ENCODE peak calls at places on chromosome 4, in seven cellular contexts. T is brain microvascular endothelial cell, Z is left ventricle myocardium inferior, W is GM13976, P is GM12865, D is A549, C is stomach. E is an unnamed sample.

GRCh38 chr4:53592128-53592527 is 842 bp upstream of the LNX1 start:
- DNase-seq in C (no peak), P (no peak), W (no peak), Z (no peak), D (no peak), T (no peak), E (no peak)

GRCh38 chr4:38017579-38017978 is 57.4 kb downstream of the PTTG2 start:
- DNase-seq in Z (no peak), W (no peak), D (no peak), T (no peak), P (no peak), C (no peak), E (no peak)

GRCh38 chr4:169745291-169745690 is 12.5 kb downstream of the HPF1 start:
- DNase-seq in Z (no peak), C (no peak), P (no peak), T (no peak), D (no peak), W (no peak), E (no peak)

GRCh38 chr4:99301376-99302164 is 10.8 kb upstream of the ADH1A start:
- DNase-seq in W (no peak), Z (no peak), D (no peak), P (no peak), T (peak; percentile 15), C (no peak), E (peak; percentile 23)

GRCh38 chr4:182454440-182455013 is 211.3 kb downstream of the TENM3 start:
- DNase-seq in P (no peak), C (no peak), Z (no peak), W (no peak), T (no peak), D (no peak), E (no peak)

GRCh38 chr4:176443646-176444409 is 124.1 kb downstream of the SPCS3 start:
- DNase-seq in T (no peak), P (no peak), C (no peak), D (no peak), W (no peak), Z (no peak), E (no peak)

GRCh38 chr4:99394913-99395312 is 40.2 kb downstream of the ADH7 start:
- DNase-seq in C (no peak), W (no peak), P (no peak), T (no peak), D (no peak), Z (no peak), E (no peak)

GRCh38 chr4:38044060-38044459 is 83.9 kb downstream of the PTTG2 start:
- DNase-seq in P (no peak), T (no peak), C (no peak), Z (no peak), D (no peak), W (no peak), E (no peak)

GRCh38 chr4:186765138-186765537 is 41.5 kb upstream of the FAT1 start:
- DNase-seq in P (no peak), W (no peak), C (no peak), Z (no peak), D (peak; percentile 6), T (no peak), E (no peak)

GRCh38 chr4:170391066-170391754 is 301.5 kb upstream of the AADAT start:
- DNase-seq in D (no peak), Z (no peak), P (peak; percentile 21), W (no peak), T (peak; percentile 79), C (no peak), E (no peak)

GRCh38 chr4:183256756-183257385 is 63.2 kb downstream of the CLDN22 start:
- DNase-seq in D (peak; percentile 36), P (peak; percentile 52), T (peak; percentile 44), Z (peak; percentile 31), C (peak; percentile 55), W (peak; percentile 61), E (no peak)

GRCh38 chr4:71765349-71765748 is 18.5 kb downstream of the GC start:
- DNase-seq in C (no peak), D (no peak), T (no peak), Z (no peak), W (no peak), P (no peak), E (no peak)

GRCh38 chr4:2832309-2832980 is 11.2 kb upstream of the ADD1 start:
- DNase-seq in W (peak; percentile 87), P (peak; percentile 78), D (no peak), T (no peak), Z (peak; percentile 6), C (no peak), E (no peak)

GRCh38 chr4:151772322-151772721 is 11.5 kb upstream of the GATB start:
- DNase-seq in P (no peak), T (no peak), Z (no peak), C (no peak), W (no peak), D (no peak), E (no peak)

GRCh38 chr4:151768835-151769234 is 8.0 kb upstream of the GATB start:
- DNase-seq in D (no peak), C (no peak), T (no peak), P (no peak), Z (no peak), W (no peak), E (no peak)

GRCh38 chr4:151770154-151770553 is 9.3 kb upstream of the GATB start:
- DNase-seq in T (no peak), P (no peak), C (no peak), Z (no peak), W (no peak), D (no peak), E (no peak)

GRCh38 chr4:151771664-151772063 is 10.9 kb upstream of the GATB start:
- DNase-seq in D (no peak), C (no peak), P (no peak), Z (no peak), T (no peak), W (no peak), E (no peak)

GRCh38 chr4:151766691-151767090 is 5.9 kb upstream of the GATB start:
- DNase-seq in C (no peak), D (no peak), T (no peak), W (no peak), P (peak; percentile 38), Z (no peak), E (no peak)
- TF ChIP-seq CTCF in C (no peak), D (no peak), T (peak; percentile 11), W (no peak), P (peak; percentile 18), Z (no peak), E (no peak)

GRCh38 chr4:118033148-118034060 is 882 bp upstream of the NDST3 start:
- DNase-seq in T (no peak), P (no peak), C (peak; percentile 66), D (peak; percentile 11), W (peak; percentile 28), Z (no peak), E (no peak)
- TF ChIP-seq CTCF in T (no peak), P (no peak), C (no peak), D (no peak), W (no peak), Z (no peak), E (no peak)

DNA sequence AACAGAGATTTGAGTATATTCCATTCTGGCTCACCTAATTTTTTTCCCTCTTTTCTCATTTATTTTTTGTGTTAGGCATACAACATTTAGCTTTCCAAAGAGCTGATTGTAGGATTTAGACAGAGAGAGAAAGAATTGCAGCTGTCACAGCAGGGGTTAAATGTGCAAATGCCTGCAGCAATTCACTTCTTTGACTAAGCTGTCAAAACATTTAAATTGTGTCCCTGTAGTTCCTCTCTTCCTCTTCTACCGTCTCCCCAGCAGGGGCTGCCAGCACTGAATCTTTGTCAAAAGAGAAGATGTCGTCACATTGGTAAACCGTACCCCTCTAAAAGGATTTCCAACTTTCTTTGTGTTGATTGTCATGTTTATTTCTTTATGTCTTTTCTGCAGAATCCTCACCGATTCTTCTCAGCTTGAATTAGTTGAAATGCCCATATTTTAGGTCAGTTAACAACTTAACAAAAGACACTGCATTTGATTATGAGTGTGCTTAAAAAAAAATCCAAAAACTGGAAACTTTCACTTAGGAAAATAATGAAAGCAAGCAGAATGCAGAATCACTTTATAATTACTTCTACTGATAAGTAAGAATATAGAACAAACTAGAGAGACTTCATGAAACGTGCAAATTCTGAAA is 111.1 kb upstream of the PTPN13 start:
- DNase-seq in Z (no peak), D (no peak), W (no peak), P (no peak), T (peak; percentile 16), C (no peak), E (no peak)
- TF ChIP-seq CTCF in Z (peak; percentile 24), D (no peak), W (no peak), P (no peak), T (peak; percentile 67), C (no peak), E (peak; percentile 6)

DNA sequence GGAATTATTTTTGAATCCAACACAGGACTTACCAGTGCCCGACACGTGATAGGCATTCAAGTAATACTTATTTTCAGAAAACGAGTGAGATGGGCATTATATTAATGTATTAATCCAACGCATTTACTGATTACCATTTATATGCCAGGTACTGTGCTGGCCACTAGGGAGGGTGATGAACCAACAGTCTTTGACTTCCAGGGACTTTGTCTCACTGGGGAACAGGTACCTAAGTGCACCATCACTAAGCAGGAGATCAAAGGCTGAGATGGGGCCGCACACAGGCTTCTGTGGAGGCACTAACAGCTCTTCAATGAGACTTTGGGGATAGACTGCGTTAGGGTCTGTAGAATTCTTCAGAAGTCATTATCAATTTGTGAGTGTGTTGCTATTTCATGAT is 5.7 kb upstream of the TADA2B start:
- DNase-seq in T (no peak), W (no peak), Z (no peak), D (no peak), P (peak; percentile 26), C (no peak), E (no peak)
- TF ChIP-seq CTCF in T (peak; percentile 39), W (no peak), Z (no peak), D (no peak), P (no peak), C (peak; percentile 25), E (no peak)

GRCh38 chr4:159551268-159551667 is 448.4 kb downstream of the RAPGEF2 start:
- DNase-seq in Z (no peak), W (no peak), D (no peak), T (no peak), C (no peak), P (no peak), E (no peak)

GRCh38 chr4:159552979-159553768 is 450.3 kb downstream of the RAPGEF2 start:
- DNase-seq in P (no peak), T (no peak), Z (no peak), C (no peak), W (no peak), D (no peak), E (no peak)

GRCh38 chr4:159555873-159556272 is 453.0 kb downstream of the RAPGEF2 start:
- DNase-seq in D (no peak), P (no peak), W (no peak), Z (no peak), T (no peak), C (no peak), E (no peak)
- TF ChIP-seq CTCF in D (no peak), P (no peak), W (no peak), Z (no peak), T (no peak), C (no peak), E (no peak)

E was measured in AG09319.